ENCODE peak calls at places on chromosomes 12 and 14, in nine cellular contexts. O is astrocyte; B is IMR-90; K is HFF-Myc; M is skeletal muscle cell; C is T-helper 9 cell; F is smooth muscle cell of the brain vasculature; T is activated CD4-positive, alpha-beta T cell treated with anti-CD3 and anti-CD28 coated beads for 1 hour; D is stimulated activated naive CD4-positive, alpha-beta T cell. U is an unnamed sample.

GRCh38 chr12:25997401-25997973 is 39.0 kb downstream of the RASSF8 start:
- DNase-seq in F (no peak), K (peak), C (no peak), M (peak), D (no peak), B (peak), O (peak), T (no peak), U (no peak)

GRCh38 chr14:88270781-88271180 is 52.3 kb downstream of the KCNK10 start:
- DNase-seq in F (no peak), D (no peak), B (no peak), O (no peak), C (no peak), M (no peak), T (no peak), K (no peak), U (no peak)

GRCh38 chr14:77158175-77158908 is 16.8 kb upstream of the ZDHHC22 start:
- DNase-seq in M (peak), D (no peak), T (no peak), B (peak), O (peak), F (no peak), C (no peak), K (peak), U (no peak)

GRCh38 chr12:617304-617915 is 45.8 kb downstream of the NINJ2 start:
- DNase-seq in F (no peak), T (no peak), D (no peak), C (no peak), B (peak), K (no peak), O (no peak), M (peak), U (no peak)

GRCh38 chr12:6182279-6182898 is 17.8 kb upstream of the CD9 start:
- DNase-seq in C (no peak), T (no peak), O (peak), F (peak), D (no peak), K (peak), M (peak), B (peak), U (no peak)

GRCh38 chr14:75092698-75093097 is 23.3 kb downstream of the ZC2HC1C start:
- DNase-seq in O (no peak), K (no peak), T (no peak), M (no peak), D (no peak), B (no peak), C (no peak), F (no peak), U (no peak)

GRCh38 chr14:73325630-73326299 is 88.5 kb downstream of the PAPLN start:
- DNase-seq in B (no peak), M (no peak), T (no peak), C (no peak), F (no peak), D (no peak), O (no peak), K (no peak), U (no peak)

GRCh38 chr12:61654698-61655097 is 605.5 kb upstream of the USP15 start:
- DNase-seq in F (no peak), K (no peak), C (no peak), B (no peak), T (no peak), O (no peak), D (no peak), M (no peak), U (no peak)

GRCh38 chr12:104966677-104967076 is 8.6 kb upstream of the SLC41A2 start:
- DNase-seq in T (no peak), K (no peak), M (no peak), D (no peak), B (no peak), F (no peak), C (no peak), O (no peak), U (peak)

GRCh38 chr14:58765375-58765774 is 127.6 kb downstream of the DACT1 start:
- DNase-seq in K (no peak), T (no peak), M (peak), F (no peak), B (no peak), O (no peak), D (no peak), C (no peak), U (no peak)

GRCh38 chr14:69346710-69347109 is 51.4 kb downstream of the ERH start:
- DNase-seq in D (no peak), K (no peak), M (no peak), T (no peak), F (no peak), B (no peak), C (no peak), O (no peak), U (no peak)

GRCh38 chr12:2288001-2288400 is 235.2 kb downstream of the CACNA1C start:
- DNase-seq in O (no peak), D (no peak), T (no peak), B (peak), M (peak), K (no peak), F (no peak), C (no peak), U (no peak)

GRCh38 chr14:92846162-92846897 is 52.2 kb downstream of the GOLGA5 start:
- DNase-seq in O (peak), F (no peak), M (peak), C (no peak), B (peak), K (peak), T (no peak), D (no peak), U (peak)

GRCh38 chr12:82873951-82874350 is 187.2 kb downstream of the TMTC2 start:
- DNase-seq in F (no peak), T (no peak), K (no peak), D (no peak), O (no peak), C (no peak), B (no peak), M (no peak), U (no peak)

GRCh38 chr14:36661506-36662257 is at the start of gene PAX9:
- DNase-seq in D (no peak), O (peak), C (no peak), B (peak), T (no peak), K (no peak), M (peak), F (no peak), U (peak)

GRCh38 chr14:24179961-24180726 is 8.3 kb downstream of the REC8 start:
- DNase-seq in K (peak), T (no peak), O (peak), C (no peak), F (no peak), D (no peak), B (peak), M (peak), U (no peak)

GRCh38 chr12:25241171-25242020 is 9.3 kb downstream of the KRAS start:
- DNase-seq in B (peak), F (no peak), M (peak), C (peak), K (no peak), D (no peak), T (no peak), O (peak), U (no peak)

U was measured in GM13977.